ENCODE peak calls at places on chromosomes 13 and 19, in nine cellular contexts. One of them, this sample, is unnamed.
A peak's percentile ranks its signal among the peaks of the same experiment; 100 is the strongest.

GRCh38 chr13:110663491-110663890 is 42.4 kb downstream of the CARS2 start:
- DNase-seq in PC-3: no peak
- DNase-seq in neural progenitor cell: no peak
- DNase-seq in GM23248: no peak
- DNase-seq in HCT116: no peak
- DNase-seq in hepatocyte: no peak
- DNase-seq in GM23338: no peak
- DNase-seq in MM.1S: no peak
- DNase-seq in SK-N-SH: no peak
- DNase-seq in this sample: no peak

GRCh38 chr19:20926796-20927195 is 3.7 kb downstream of the ZNF85 start:
- DNase-seq in PC-3: no peak
- DNase-seq in neural progenitor cell: no peak
- DNase-seq in GM23248: peak; percentile 47
- DNase-seq in HCT116: no peak
- DNase-seq in hepatocyte: no peak
- DNase-seq in GM23338: no peak
- DNase-seq in MM.1S: no peak
- DNase-seq in SK-N-SH: no peak
- DNase-seq in this sample: no peak

GRCh38 chr19:32674153-32674958 is 624 bp downstream of the ANKRD27 start:
- DNase-seq in PC-3: no peak
- DNase-seq in neural progenitor cell: peak; percentile 47
- DNase-seq in GM23248: peak; percentile 43
- DNase-seq in HCT116: no peak
- DNase-seq in hepatocyte: no peak
- DNase-seq in GM23338: no peak
- DNase-seq in MM.1S: no peak
- DNase-seq in SK-N-SH: peak; percentile 55
- DNase-seq in this sample: no peak

GRCh38 chr13:93473441-93474270 is 247.0 kb downstream of the GPC6 start:
- DNase-seq in PC-3: no peak
- DNase-seq in neural progenitor cell: no peak
- DNase-seq in GM23248: peak; percentile 8
- DNase-seq in HCT116: no peak
- DNase-seq in hepatocyte: no peak
- DNase-seq in GM23338: no peak
- DNase-seq in MM.1S: no peak
- DNase-seq in SK-N-SH: no peak
- DNase-seq in this sample: no peak

GRCh38 chr13:20340759-20341161 is 108.6 kb upstream of the GJB6 start:
- DNase-seq in PC-3: no peak
- DNase-seq in neural progenitor cell: no peak
- DNase-seq in GM23248: peak; percentile 81
- DNase-seq in HCT116: no peak
- DNase-seq in hepatocyte: no peak
- DNase-seq in GM23338: no peak
- DNase-seq in MM.1S: no peak
- DNase-seq in SK-N-SH: no peak
- DNase-seq in this sample: no peak

GRCh38 chr13:93535256-93535655 is 308.6 kb downstream of the GPC6 start:
- DNase-seq in PC-3: no peak
- DNase-seq in neural progenitor cell: no peak
- DNase-seq in GM23248: peak; percentile 85
- DNase-seq in HCT116: no peak
- DNase-seq in hepatocyte: no peak
- DNase-seq in GM23338: no peak
- DNase-seq in MM.1S: no peak
- DNase-seq in SK-N-SH: no peak
- DNase-seq in this sample: no peak

GRCh38 chr19:46471778-46472543 is 598 bp upstream of the PNMA8A start:
- DNase-seq in PC-3: no peak
- DNase-seq in neural progenitor cell: no peak
- DNase-seq in GM23248: no peak
- DNase-seq in HCT116: no peak
- DNase-seq in hepatocyte: no peak
- DNase-seq in GM23338: no peak
- DNase-seq in MM.1S: no peak
- DNase-seq in SK-N-SH: no peak
- DNase-seq in this sample: no peak

GRCh38 chr19:1066748-1067340 is at the start of gene ARHGAP45:
- DNase-seq in PC-3: peak; percentile 48
- DNase-seq in neural progenitor cell: peak; percentile 52
- DNase-seq in GM23248: peak; percentile 63
- DNase-seq in HCT116: no peak
- DNase-seq in hepatocyte: peak; percentile 63
- DNase-seq in GM23338: peak; percentile 68
- DNase-seq in MM.1S: peak; percentile 89
- DNase-seq in SK-N-SH: peak; percentile 66
- DNase-seq in this sample: peak; percentile 87

GRCh38 chr13:25775986-25776385 is 275.8 kb downstream of the SHISA2 start:
- DNase-seq in PC-3: no peak
- DNase-seq in neural progenitor cell: peak; percentile 60
- DNase-seq in GM23248: no peak
- DNase-seq in HCT116: no peak
- DNase-seq in hepatocyte: no peak
- DNase-seq in GM23338: no peak
- DNase-seq in MM.1S: no peak
- DNase-seq in SK-N-SH: no peak
- DNase-seq in this sample: no peak

GRCh38 chr19:33227870-33228599 is 2.4 kb upstream of the SLC7A10 start:
- DNase-seq in PC-3: no peak
- DNase-seq in neural progenitor cell: no peak
- DNase-seq in GM23248: no peak
- DNase-seq in HCT116: no peak
- DNase-seq in hepatocyte: no peak
- DNase-seq in GM23338: no peak
- DNase-seq in MM.1S: no peak
- DNase-seq in SK-N-SH: no peak
- DNase-seq in this sample: no peak

GRCh38 chr19:17582613-17583012 is 27.2 kb downstream of the COLGALT1 start:
- DNase-seq in PC-3: no peak
- DNase-seq in neural progenitor cell: no peak
- DNase-seq in GM23248: no peak
- DNase-seq in HCT116: no peak
- DNase-seq in hepatocyte: no peak
- DNase-seq in GM23338: peak; percentile 35
- DNase-seq in MM.1S: no peak
- DNase-seq in SK-N-SH: no peak
- DNase-seq in this sample: no peak

GRCh38 chr13:49646688-49647087 is 18.4 kb downstream of the ARL11 start:
- DNase-seq in PC-3: no peak
- DNase-seq in neural progenitor cell: no peak
- DNase-seq in GM23248: no peak
- DNase-seq in HCT116: no peak
- DNase-seq in hepatocyte: no peak
- DNase-seq in GM23338: no peak
- DNase-seq in MM.1S: no peak
- DNase-seq in SK-N-SH: no peak
- DNase-seq in this sample: no peak

GRCh38 chr19:19657397-19657783 is 6.1 kb downstream of the ATP13A1 start:
- DNase-seq in PC-3: no peak
- DNase-seq in neural progenitor cell: no peak
- DNase-seq in GM23248: no peak
- DNase-seq in HCT116: no peak
- DNase-seq in hepatocyte: no peak
- DNase-seq in GM23338: no peak
- DNase-seq in MM.1S: no peak
- DNase-seq in SK-N-SH: peak; percentile 54
- DNase-seq in this sample: no peak

GRCh38 chr19:44998025-44998424 is 3.2 kb upstream of the RELB start:
- DNase-seq in PC-3: no peak
- DNase-seq in neural progenitor cell: no peak
- DNase-seq in GM23248: no peak
- DNase-seq in HCT116: no peak
- DNase-seq in hepatocyte: no peak
- DNase-seq in GM23338: no peak
- DNase-seq in MM.1S: no peak
- DNase-seq in SK-N-SH: no peak
- DNase-seq in this sample: no peak

GRCh38 chr13:62320129-62320724 is 904.6 kb upstream of the PCDH20 start:
- DNase-seq in PC-3: peak; percentile 49
- DNase-seq in neural progenitor cell: peak; percentile 45
- DNase-seq in GM23248: peak; percentile 36
- DNase-seq in HCT116: peak; percentile 46
- DNase-seq in hepatocyte: peak; percentile 48
- DNase-seq in GM23338: peak; percentile 63
- DNase-seq in MM.1S: peak; percentile 54
- DNase-seq in SK-N-SH: peak; percentile 38
- DNase-seq in this sample: peak; percentile 76

GRCh38 chr13:60356970-60357369 is 40.0 kb upstream of the TDRD3 start:
- DNase-seq in PC-3: no peak
- DNase-seq in neural progenitor cell: no peak
- DNase-seq in GM23248: no peak
- DNase-seq in HCT116: no peak
- DNase-seq in hepatocyte: no peak
- DNase-seq in GM23338: no peak
- DNase-seq in MM.1S: no peak
- DNase-seq in SK-N-SH: no peak
- DNase-seq in this sample: no peak

GRCh38 chr19:13029893-13030292 is 34.6 kb downstream of the NFIX start:
- DNase-seq in PC-3: peak; percentile 50
- DNase-seq in neural progenitor cell: peak; percentile 55
- DNase-seq in GM23248: peak; percentile 84
- DNase-seq in HCT116: no peak
- DNase-seq in hepatocyte: no peak
- DNase-seq in GM23338: peak; percentile 79
- DNase-seq in MM.1S: peak; percentile 49
- DNase-seq in SK-N-SH: no peak
- DNase-seq in this sample: peak; percentile 29

GRCh38 chr13:74372511-74372910 is 238.3 kb upstream of the KLF12 start:
- DNase-seq in PC-3: no peak
- DNase-seq in neural progenitor cell: no peak
- DNase-seq in GM23248: no peak
- DNase-seq in HCT116: no peak
- DNase-seq in hepatocyte: no peak
- DNase-seq in GM23338: no peak
- DNase-seq in MM.1S: no peak
- DNase-seq in SK-N-SH: no peak
- DNase-seq in this sample: no peak

GRCh38 chr19:12293771-12294307 is 844 bp downstream of the ZNF44 start:
- DNase-seq in PC-3: peak; percentile 90
- DNase-seq in neural progenitor cell: peak; percentile 79
- DNase-seq in GM23248: peak; percentile 84
- DNase-seq in HCT116: peak; percentile 52
- DNase-seq in hepatocyte: peak; percentile 94
- DNase-seq in GM23338: peak; percentile 85
- DNase-seq in MM.1S: peak; percentile 80
- DNase-seq in SK-N-SH: peak; percentile 69
- DNase-seq in this sample: peak; percentile 76

GRCh38 chr13:99044764-99045163 is 66.9 kb upstream of the DOCK9 start:
- DNase-seq in PC-3: no peak
- DNase-seq in neural progenitor cell: no peak
- DNase-seq in GM23248: no peak
- DNase-seq in HCT116: no peak
- DNase-seq in hepatocyte: no peak
- DNase-seq in GM23338: no peak
- DNase-seq in MM.1S: no peak
- DNase-seq in SK-N-SH: no peak
- DNase-seq in this sample: no peak

DNA sequence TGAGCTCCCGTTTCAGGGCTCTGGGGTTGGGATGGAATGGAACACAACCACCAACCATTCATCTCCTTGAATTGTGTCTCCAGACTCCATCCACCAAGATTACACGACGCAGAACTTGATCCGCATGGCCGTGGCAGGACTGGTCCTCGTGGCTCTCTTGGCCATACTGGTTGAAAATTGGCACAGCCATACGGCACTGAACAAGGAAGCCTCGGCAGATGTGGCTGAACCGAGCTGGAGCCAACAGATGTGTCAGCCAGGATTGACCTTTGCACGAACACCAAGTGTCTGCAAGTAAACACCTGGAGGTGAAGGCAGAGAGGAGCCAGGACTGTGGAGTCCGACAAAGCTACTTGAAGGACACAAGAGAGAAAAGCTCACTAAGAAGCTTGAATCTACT is 15.5 kb downstream of the FCAR start:
- DNase-seq in PC-3: no peak
- DNase-seq in neural progenitor cell: no peak
- DNase-seq in GM23248: no peak
- DNase-seq in HCT116: no peak
- DNase-seq in hepatocyte: no peak
- DNase-seq in GM23338: no peak
- DNase-seq in MM.1S: no peak
- DNase-seq in SK-N-SH: no peak
- DNase-seq in this sample: no peak
- H2AFZ ChIP-seq in PC-3: no peak overlapping the region
- H2AFZ ChIP-seq in neural progenitor cell: no peak overlapping the region
- H2AFZ ChIP-seq in GM23248: no peak overlapping the region
- H2AFZ ChIP-seq in HCT116: no peak overlapping the region
- H2AFZ ChIP-seq in hepatocyte: no peak overlapping the region
- H2AFZ ChIP-seq in GM23338: no peak overlapping the region
- H2AFZ ChIP-seq in MM.1S: no peak overlapping the region
- H2AFZ ChIP-seq in SK-N-SH: no peak overlapping the region
- H2AFZ ChIP-seq in this sample: no peak overlapping the region

GRCh38 chr19:40717880-40718773 is 1.2 kb downstream of the ITPKC start:
- DNase-seq in PC-3: peak; percentile 26
- DNase-seq in neural progenitor cell: peak; percentile 58
- DNase-seq in GM23248: peak; percentile 78
- DNase-seq in HCT116: no peak
- DNase-seq in hepatocyte: peak; percentile 49
- DNase-seq in GM23338: peak; percentile 40
- DNase-seq in MM.1S: no peak
- DNase-seq in SK-N-SH: no peak
- DNase-seq in this sample: peak; percentile 28
- TF ChIP-seq EZH2phosphoT487 in PC-3: no peak
- TF ChIP-seq EZH2phosphoT487 in neural progenitor cell: no peak
- TF ChIP-seq EZH2phosphoT487 in GM23248: no peak
- TF ChIP-seq EZH2phosphoT487 in HCT116: no peak
- TF ChIP-seq EZH2phosphoT487 in hepatocyte: no peak
- TF ChIP-seq EZH2phosphoT487 in GM23338: no peak
- TF ChIP-seq EZH2phosphoT487 in MM.1S: no peak
- TF ChIP-seq EZH2phosphoT487 in SK-N-SH: no peak
- TF ChIP-seq EZH2phosphoT487 in this sample: no peak

GRCh38 chr13:89966524-89966923 is 1381.0 kb upstream of the MIR17HG start:
- DNase-seq in PC-3: no peak
- DNase-seq in neural progenitor cell: peak; percentile 13
- DNase-seq in GM23248: no peak
- DNase-seq in HCT116: no peak
- DNase-seq in hepatocyte: no peak
- DNase-seq in GM23338: peak; percentile 29
- DNase-seq in MM.1S: no peak
- DNase-seq in SK-N-SH: no peak
- DNase-seq in this sample: no peak
- H2AFZ ChIP-seq in PC-3: no peak overlapping the region
- H2AFZ ChIP-seq in neural progenitor cell: peak overlapping the region; percentile 69
- H2AFZ ChIP-seq in GM23248: no peak overlapping the region
- H2AFZ ChIP-seq in HCT116: no peak overlapping the region
- H2AFZ ChIP-seq in hepatocyte: no peak overlapping the region
- H2AFZ ChIP-seq in GM23338: peak overlapping the region; percentile 77
- H2AFZ ChIP-seq in MM.1S: no peak overlapping the region
- H2AFZ ChIP-seq in SK-N-SH: no peak overlapping the region
- H2AFZ ChIP-seq in this sample: no peak overlapping the region

DNA sequence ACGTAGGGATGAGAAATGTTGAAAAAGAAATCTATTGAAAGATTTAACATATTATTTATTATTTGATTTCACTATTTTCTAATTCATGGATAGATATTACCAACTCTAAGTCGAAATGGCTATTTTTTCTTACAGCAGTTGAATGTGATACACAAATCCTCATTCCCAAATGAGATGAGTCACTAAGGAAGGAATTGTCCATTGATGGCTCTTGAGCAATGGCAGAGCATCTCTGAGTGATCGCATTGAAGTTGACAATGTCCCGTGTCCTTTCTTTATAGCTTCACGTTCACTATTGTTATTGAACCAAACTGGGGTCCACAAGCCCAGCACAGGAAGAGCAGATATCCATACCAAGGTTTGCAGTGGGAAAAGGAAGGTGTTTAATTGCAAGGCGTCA is 648.3 kb upstream of the SPRY2 start:
- DNase-seq in PC-3: no peak
- DNase-seq in neural progenitor cell: no peak
- DNase-seq in GM23248: no peak
- DNase-seq in HCT116: no peak
- DNase-seq in hepatocyte: no peak
- DNase-seq in GM23338: no peak
- DNase-seq in MM.1S: no peak
- DNase-seq in SK-N-SH: no peak
- DNase-seq in this sample: no peak
- TF ChIP-seq EZH2phosphoT487 in PC-3: no peak
- TF ChIP-seq EZH2phosphoT487 in neural progenitor cell: no peak
- TF ChIP-seq EZH2phosphoT487 in GM23248: no peak
- TF ChIP-seq EZH2phosphoT487 in HCT116: no peak
- TF ChIP-seq EZH2phosphoT487 in hepatocyte: no peak
- TF ChIP-seq EZH2phosphoT487 in GM23338: no peak
- TF ChIP-seq EZH2phosphoT487 in MM.1S: no peak
- TF ChIP-seq EZH2phosphoT487 in SK-N-SH: no peak
- TF ChIP-seq EZH2phosphoT487 in this sample: no peak